ENCODE peak calls at places on chromosomes 3 and 15, in nine cellular contexts. X, J, N, D, T, S, K, W and C are unnamed samples.

GRCh38 chr3:157958471-157958870 is 147.7 kb downstream of the SHOX2 start:
- DNase-seq in X (peak), J (no peak), N (no peak), D (no peak), T (peak), S (no peak), K (no peak), W (no peak), C (no peak)

GRCh38 chr3:150823277-150823676 is 60.3 kb upstream of the SIAH2 start:
- DNase-seq in X (no peak), J (no peak), N (no peak), D (no peak), T (no peak), S (no peak), K (no peak), W (no peak), C (no peak)

GRCh38 chr3:148697311-148698189 is at the start of gene AGTR1:
- DNase-seq in X (peak), J (peak), N (peak), D (no peak), T (peak), S (peak), K (peak), W (no peak), C (no peak)

GRCh38 chr15:69143756-69144436 is 16.5 kb upstream of the GLCE start:
- DNase-seq in X (no peak), J (no peak), N (no peak), D (no peak), T (no peak), S (no peak), K (no peak), W (no peak), C (peak)

GRCh38 chr15:88454867-88455810 is 12.0 kb downstream of the MRPL46 start:
- DNase-seq in X (peak), J (peak), N (peak), D (peak), T (peak), S (peak), K (no peak), W (peak), C (peak)

GRCh38 chr15:31344266-31344665 is 17.6 kb downstream of the KLF13 start:
- DNase-seq in X (no peak), J (peak), N (no peak), D (no peak), T (no peak), S (no peak), K (no peak), W (no peak), C (no peak)

GRCh38 chr3:149198611-149199010 is 23.0 kb downstream of the CP start:
- DNase-seq in X (peak), J (no peak), N (peak), D (no peak), T (peak), S (peak), K (no peak), W (no peak), C (no peak)

GRCh38 chr15:84894743-84895425 is 10.4 kb downstream of the SLC28A1 start:
- DNase-seq in X (no peak), J (no peak), N (no peak), D (no peak), T (no peak), S (no peak), K (no peak), W (no peak), C (no peak)

GRCh38 chr3:27943106-27943505 is 221.0 kb upstream of the EOMES start:
- DNase-seq in X (peak), J (no peak), N (no peak), D (no peak), T (peak), S (peak), K (no peak), W (peak), C (peak)

GRCh38 chr3:136239094-136239493 is 11.0 kb upstream of the PCCB start:
- DNase-seq in X (no peak), J (no peak), N (no peak), D (no peak), T (no peak), S (no peak), K (no peak), W (peak), C (no peak)

GRCh38 chr3:14440531-14441239 is 38.3 kb downstream of the SLC6A6 start:
- DNase-seq in X (peak), J (no peak), N (peak), D (no peak), T (peak), S (no peak), K (no peak), W (no peak), C (no peak)

GRCh38 chr15:51856714-51857380 is 27.4 kb downstream of the TMOD3 start:
- DNase-seq in X (no peak), J (no peak), N (no peak), D (no peak), T (no peak), S (no peak), K (no peak), W (no peak), C (no peak)

GRCh38 chr3:147574622-147575021 is 165.5 kb downstream of the ZIC1 start:
- DNase-seq in X (no peak), J (no peak), N (no peak), D (no peak), T (no peak), S (no peak), K (no peak), W (no peak), C (no peak)

GRCh38 chr3:94303897-94304296 is 241.0 kb downstream of the NSUN3 start:
- DNase-seq in X (peak), J (no peak), N (peak), D (no peak), T (peak), S (peak), K (no peak), W (peak), C (peak)

GRCh38 chr15:62991698-62992097 is 50.8 kb upstream of the TPM1 start:
- DNase-seq in X (no peak), J (no peak), N (no peak), D (no peak), T (no peak), S (no peak), K (no peak), W (no peak), C (no peak)

GRCh38 chr3:138206196-138206595 is 19.1 kb downstream of the ARMC8 start:
- DNase-seq in X (no peak), J (no peak), N (no peak), D (no peak), T (no peak), S (no peak), K (no peak), W (no peak), C (no peak)

GRCh38 chr3:114551770-114552526 is 258.1 kb downstream of the TIGIT start:
- DNase-seq in X (no peak), J (no peak), N (peak), D (no peak), T (no peak), S (peak), K (no peak), W (no peak), C (peak)

GRCh38 chr3:99670556-99670950 is 32.2 kb downstream of the COL8A1 start:
- DNase-seq in X (no peak), J (no peak), N (no peak), D (no peak), T (no peak), S (no peak), K (no peak), W (no peak), C (no peak)

GRCh38 chr15:79635897-79636596 is 203.9 kb downstream of the MINAR1 start:
- DNase-seq in X (no peak), J (no peak), N (peak), D (no peak), T (no peak), S (peak), K (no peak), W (no peak), C (no peak)

GRCh38 chr15:70560617-70561328 is 202.6 kb downstream of the UACA start:
- DNase-seq in X (no peak), J (no peak), N (no peak), D (no peak), T (peak), S (no peak), K (peak), W (no peak), C (no peak)
- TF ChIP-seq CTCF in X (no peak), J (no peak), N (no peak), D (no peak), T (no peak), S (no peak), K (no peak), W (no peak), C (no peak)

DNA sequence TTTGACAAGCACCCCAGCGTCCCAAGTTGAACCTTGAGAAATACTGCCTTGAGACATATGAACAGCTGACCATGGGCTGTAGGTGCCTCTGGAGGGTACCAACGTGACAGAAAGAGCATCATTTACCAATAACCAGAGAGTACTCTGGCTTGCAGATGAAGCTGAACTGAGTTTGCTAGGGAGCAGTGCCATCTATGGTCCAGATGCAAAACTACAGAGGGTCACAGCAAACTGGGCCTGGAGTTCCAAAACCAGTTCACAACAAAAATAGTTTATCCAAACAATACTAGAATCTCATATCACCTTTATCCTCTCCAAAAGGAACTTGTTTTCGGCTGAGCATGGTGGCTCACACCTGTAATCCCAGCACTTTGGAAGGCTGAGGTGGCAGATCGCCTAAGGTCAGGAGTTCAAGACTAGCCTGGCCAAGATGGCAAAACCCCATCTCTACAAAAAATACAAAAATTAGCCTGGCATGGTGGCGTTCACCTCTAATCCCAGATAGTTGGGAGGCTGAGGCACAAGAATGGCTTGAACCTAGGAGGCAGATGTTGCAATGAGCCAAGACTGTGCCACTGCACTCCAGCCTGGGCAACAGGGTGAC is 69.3 kb downstream of the CHAC1 start:
- DNase-seq in X (peak), J (no peak), N (peak), D (peak), T (peak), S (peak), K (no peak), W (peak), C (peak)
- TF ChIP-seq CTCF in X (peak), J (peak), N (peak), D (peak), T (peak), S (peak), K (peak), W (peak), C (peak)

GRCh38 chr3:154728285-154728684 is 298.3 kb upstream of the GPR149 start:
- DNase-seq in X (no peak), J (no peak), N (no peak), D (no peak), T (no peak), S (no peak), K (no peak), W (no peak), C (no peak)

GRCh38 chr3:154730221-154730620 is 300.2 kb upstream of the GPR149 start:
- DNase-seq in X (no peak), J (no peak), N (no peak), D (no peak), T (no peak), S (no peak), K (no peak), W (no peak), C (peak)
- TF ChIP-seq CTCF in X (no peak), J (no peak), N (no peak), D (no peak), T (no peak), S (no peak), K (no peak), W (no peak), C (peak)

GRCh38 chr3:11530153-11530721 is 113.5 kb downstream of the VGLL4 start:
- DNase-seq in X (no peak), J (peak), N (peak), D (no peak), T (no peak), S (peak), K (no peak), W (peak), C (peak)

GRCh38 chr3:11534783-11535081 is 109.0 kb downstream of the VGLL4 start:
- DNase-seq in X (no peak), J (no peak), N (no peak), D (no peak), T (no peak), S (no peak), K (no peak), W (no peak), C (no peak)

GRCh38 chr3:11532865-11533490 is 110.7 kb downstream of the VGLL4 start:
- DNase-seq in X (no peak), J (peak), N (peak), D (no peak), T (no peak), S (no peak), K (no peak), W (no peak), C (peak)

GRCh38 chr3:11534011-11534782 is 109.5 kb downstream of the VGLL4 start:
- DNase-seq in X (no peak), J (peak), N (no peak), D (no peak), T (no peak), S (no peak), K (no peak), W (no peak), C (no peak)

GRCh38 chr3:11529281-11529680 is 114.4 kb downstream of the VGLL4 start:
- DNase-seq in X (no peak), J (no peak), N (peak), D (no peak), T (no peak), S (no peak), K (no peak), W (no peak), C (no peak)
- TF ChIP-seq CTCF in X (no peak), J (no peak), N (no peak), D (no peak), T (no peak), S (no peak), K (no peak), W (no peak), C (no peak)